ENCODE peak calls at places on chromosomes 1 and 21, in six cellular contexts. F, Z, R, L, B and N are unnamed samples.

GRCh38 chr1:899636-900317 is 23.9 kb upstream of the SAMD11 start:
- DNase-seq in F (no peak), Z (no peak), R (no peak), L (no peak), B (no peak), N (no peak)

GRCh38 chr1:204227351-204227750 is 13.6 kb upstream of the GOLT1A start:
- DNase-seq in F (no peak), Z (no peak), R (no peak), L (no peak), B (no peak), N (no peak)

GRCh38 chr1:181257117-181257516 is 168.6 kb downstream of the IER5 start:
- DNase-seq in F (no peak), Z (no peak), R (no peak), L (no peak), B (no peak), N (no peak)

GRCh38 chr1:17574502-17574901 is 35.0 kb downstream of the ARHGEF10L start:
- DNase-seq in F (no peak), Z (no peak), R (peak), L (no peak), B (no peak), N (no peak)

GRCh38 chr21:39788383-39788782 is 43.4 kb downstream of the IGSF5 start:
- DNase-seq in F (peak), Z (no peak), R (peak), L (peak), B (peak), N (peak)

GRCh38 chr1:21818661-21819060 is 6.6 kb downstream of the LDLRAD2 start:
- DNase-seq in F (peak), Z (no peak), R (peak), L (peak), B (peak), N (peak)

GRCh38 chr1:89609781-89610456 is 23.0 kb upstream of the LRRC8C start:
- DNase-seq in F (no peak), Z (no peak), R (no peak), L (no peak), B (no peak), N (no peak)

GRCh38 chr1:42258218-42258617 is 76.8 kb downstream of the FOXJ3 start:
- DNase-seq in F (no peak), Z (no peak), R (no peak), L (no peak), B (no peak), N (no peak)

GRCh38 chr1:39508857-39509305 is 17.4 kb downstream of the BMP8A start:
- DNase-seq in F (no peak), Z (no peak), R (no peak), L (peak), B (no peak), N (no peak)

GRCh38 chr1:205440476-205441317 is 15.1 kb downstream of the BLACAT1 start:
- DNase-seq in F (peak), Z (peak), R (peak), L (no peak), B (no peak), N (peak)

GRCh38 chr1:211606914-211607751 is 28.2 kb upstream of the SLC30A1 start:
- DNase-seq in F (no peak), Z (no peak), R (no peak), L (no peak), B (no peak), N (no peak)

GRCh38 chr1:232382671-232383070 is 247.3 kb downstream of the SIPA1L2 start:
- DNase-seq in F (no peak), Z (no peak), R (no peak), L (no peak), B (no peak), N (no peak)

GRCh38 chr1:39901486-39902120 is at the start of gene MYCL:
- DNase-seq in F (peak), Z (peak), R (peak), L (peak), B (peak), N (peak)

GRCh38 chr1:198669023-198669698 is 30.3 kb downstream of the PTPRC start:
- DNase-seq in F (no peak), Z (peak), R (no peak), L (no peak), B (no peak), N (peak)

GRCh38 chr1:162040657-162041056 is 17.0 kb upstream of the OLFML2B start:
- DNase-seq in F (peak), Z (no peak), R (no peak), L (no peak), B (no peak), N (no peak)

GRCh38 chr1:77039739-77040138 is 172.5 kb downstream of the ST6GALNAC5 start:
- DNase-seq in F (no peak), Z (no peak), R (no peak), L (no peak), B (no peak), N (peak)

GRCh38 chr1:201508809-201509208 is 1.9 kb upstream of the CSRP1 start:
- DNase-seq in F (no peak), Z (no peak), R (no peak), L (no peak), B (no peak), N (no peak)

GRCh38 chr1:22056043-22056442 is 3.5 kb downstream of the CDC42 start:
- DNase-seq in F (no peak), Z (no peak), R (no peak), L (no peak), B (no peak), N (no peak)

GRCh38 chr1:230879781-230880180 is 11.5 kb upstream of the C1orf198 start:
- DNase-seq in F (no peak), Z (no peak), R (no peak), L (no peak), B (no peak), N (no peak)

GRCh38 chr1:100847481-100847880 is 47.2 kb downstream of the EXTL2 start:
- DNase-seq in F (no peak), Z (no peak), R (no peak), L (no peak), B (no peak), N (no peak)

GRCh38 chr1:34876406-34876805 is 16.9 kb upstream of the SMIM12 start:
- DNase-seq in F (no peak), Z (no peak), R (no peak), L (no peak), B (no peak), N (no peak)

GRCh38 chr1:110118636-110119396 is 6.6 kb downstream of the UBL4B start:
- DNase-seq in F (no peak), Z (no peak), R (no peak), L (no peak), B (no peak), N (no peak)

GRCh38 chr1:51421961-51422360 is 91.6 kb upstream of the TTC39A start:
- DNase-seq in F (peak), Z (no peak), R (peak), L (no peak), B (no peak), N (peak)

GRCh38 chr21:26130249-26130896 is 40.2 kb downstream of the APP start:
- DNase-seq in F (no peak), Z (no peak), R (no peak), L (no peak), B (no peak), N (no peak)

GRCh38 chr1:67921725-67922489 is 88.6 kb upstream of the GNG12 start:
- DNase-seq in F (no peak), Z (no peak), R (no peak), L (no peak), B (no peak), N (no peak)

GRCh38 chr1:116284819-116285390 is 88.1 kb upstream of the ATP1A1 start:
- DNase-seq in F (no peak), Z (no peak), R (peak), L (no peak), B (no peak), N (no peak)

GRCh38 chr1:219876798-219877209 is 51.6 kb downstream of the SLC30A10 start:
- DNase-seq in F (peak), Z (no peak), R (no peak), L (no peak), B (no peak), N (no peak)

GRCh38 chr1:53636621-53637171 is 102.3 kb downstream of the GLIS1 start:
- DNase-seq in F (no peak), Z (no peak), R (no peak), L (no peak), B (no peak), N (no peak)